ENCODE peak calls at places on chromosomes 4 and X, in nine cellular contexts. One of them, this sample, is unnamed.

GRCh38 chrX:136339702-136340101 is 38.9 kb downstream of the ADGRG4 start:
- DNase-seq in brain microvascular endothelial cell: no peak
- DNase-seq in naive B cell: no peak
- DNase-seq in activated CD4-positive, alpha-beta T cell treated with anti-CD3 and anti-CD28 coated beads, Interleukin-2, amount 50 U/mL, for 24 hours: no peak
- DNase-seq in mesendoderm: no peak
- DNase-seq in hepatocyte: no peak
- DNase-seq in small intestine: no peak
- DNase-seq in T-helper 2 cell: no peak
- DNase-seq in activated naive CD8-positive, alpha-beta T cell treated with anti-CD3 and anti-CD28 coated beads, Interleukin-2, amount 50 U/mL, for 24 hours: no peak
- DNase-seq in this sample: no peak

GRCh38 chr4:142984871-142985585 is 138.9 kb upstream of the INPP4B start:
- DNase-seq in brain microvascular endothelial cell: peak
- DNase-seq in naive B cell: no peak
- DNase-seq in activated CD4-positive, alpha-beta T cell treated with anti-CD3 and anti-CD28 coated beads, Interleukin-2, amount 50 U/mL, for 24 hours: no peak
- DNase-seq in mesendoderm: peak
- DNase-seq in hepatocyte: peak
- DNase-seq in small intestine: peak
- DNase-seq in T-helper 2 cell: no peak
- DNase-seq in activated naive CD8-positive, alpha-beta T cell treated with anti-CD3 and anti-CD28 coated beads, Interleukin-2, amount 50 U/mL, for 24 hours: no peak
- DNase-seq in this sample: no peak

GRCh38 chr4:4541040-4541631 is 712 bp downstream of the STX18 start:
- DNase-seq in brain microvascular endothelial cell: peak
- DNase-seq in naive B cell: peak
- DNase-seq in activated CD4-positive, alpha-beta T cell treated with anti-CD3 and anti-CD28 coated beads, Interleukin-2, amount 50 U/mL, for 24 hours: no peak
- DNase-seq in mesendoderm: peak
- DNase-seq in hepatocyte: peak
- DNase-seq in small intestine: peak
- DNase-seq in T-helper 2 cell: no peak
- DNase-seq in activated naive CD8-positive, alpha-beta T cell treated with anti-CD3 and anti-CD28 coated beads, Interleukin-2, amount 50 U/mL, for 24 hours: peak
- DNase-seq in this sample: peak

GRCh38 chr4:87219648-87220093 is 747 bp downstream of the KLHL8 start:
- DNase-seq in brain microvascular endothelial cell: peak
- DNase-seq in naive B cell: no peak
- DNase-seq in activated CD4-positive, alpha-beta T cell treated with anti-CD3 and anti-CD28 coated beads, Interleukin-2, amount 50 U/mL, for 24 hours: no peak
- DNase-seq in mesendoderm: peak
- DNase-seq in hepatocyte: peak
- DNase-seq in small intestine: peak
- DNase-seq in T-helper 2 cell: peak
- DNase-seq in activated naive CD8-positive, alpha-beta T cell treated with anti-CD3 and anti-CD28 coated beads, Interleukin-2, amount 50 U/mL, for 24 hours: peak
- DNase-seq in this sample: peak

GRCh38 chrX:50579955-50580354 is 109.3 kb upstream of the DGKK start:
- DNase-seq in brain microvascular endothelial cell: peak
- DNase-seq in naive B cell: peak
- DNase-seq in activated CD4-positive, alpha-beta T cell treated with anti-CD3 and anti-CD28 coated beads, Interleukin-2, amount 50 U/mL, for 24 hours: no peak
- DNase-seq in mesendoderm: peak
- DNase-seq in hepatocyte: peak
- DNase-seq in small intestine: peak
- DNase-seq in T-helper 2 cell: no peak
- DNase-seq in activated naive CD8-positive, alpha-beta T cell treated with anti-CD3 and anti-CD28 coated beads, Interleukin-2, amount 50 U/mL, for 24 hours: peak
- DNase-seq in this sample: peak

GRCh38 chr4:87853108-87853507 is 20.3 kb downstream of the MEPE start:
- DNase-seq in brain microvascular endothelial cell: peak
- DNase-seq in naive B cell: no peak
- DNase-seq in activated CD4-positive, alpha-beta T cell treated with anti-CD3 and anti-CD28 coated beads, Interleukin-2, amount 50 U/mL, for 24 hours: no peak
- DNase-seq in mesendoderm: peak
- DNase-seq in hepatocyte: peak
- DNase-seq in small intestine: peak
- DNase-seq in T-helper 2 cell: no peak
- DNase-seq in activated naive CD8-positive, alpha-beta T cell treated with anti-CD3 and anti-CD28 coated beads, Interleukin-2, amount 50 U/mL, for 24 hours: no peak
- DNase-seq in this sample: no peak

GRCh38 chr4:113975578-113975977 is 3.9 kb downstream of the ARSJ start:
- DNase-seq in brain microvascular endothelial cell: no peak
- DNase-seq in naive B cell: no peak
- DNase-seq in activated CD4-positive, alpha-beta T cell treated with anti-CD3 and anti-CD28 coated beads, Interleukin-2, amount 50 U/mL, for 24 hours: no peak
- DNase-seq in mesendoderm: no peak
- DNase-seq in hepatocyte: no peak
- DNase-seq in small intestine: no peak
- DNase-seq in T-helper 2 cell: no peak
- DNase-seq in activated naive CD8-positive, alpha-beta T cell treated with anti-CD3 and anti-CD28 coated beads, Interleukin-2, amount 50 U/mL, for 24 hours: no peak
- DNase-seq in this sample: no peak

GRCh38 chrX:93319604-93320003 is 353.8 kb downstream of the NAP1L3 start:
- DNase-seq in brain microvascular endothelial cell: no peak
- DNase-seq in naive B cell: no peak
- DNase-seq in activated CD4-positive, alpha-beta T cell treated with anti-CD3 and anti-CD28 coated beads, Interleukin-2, amount 50 U/mL, for 24 hours: no peak
- DNase-seq in mesendoderm: no peak
- DNase-seq in hepatocyte: no peak
- DNase-seq in small intestine: no peak
- DNase-seq in T-helper 2 cell: no peak
- DNase-seq in activated naive CD8-positive, alpha-beta T cell treated with anti-CD3 and anti-CD28 coated beads, Interleukin-2, amount 50 U/mL, for 24 hours: no peak
- DNase-seq in this sample: no peak

GRCh38 chr4:186132577-186133277 is 28.2 kb downstream of the FAM149A start:
- DNase-seq in brain microvascular endothelial cell: peak
- DNase-seq in naive B cell: no peak
- DNase-seq in activated CD4-positive, alpha-beta T cell treated with anti-CD3 and anti-CD28 coated beads, Interleukin-2, amount 50 U/mL, for 24 hours: no peak
- DNase-seq in mesendoderm: peak
- DNase-seq in hepatocyte: peak
- DNase-seq in small intestine: peak
- DNase-seq in T-helper 2 cell: no peak
- DNase-seq in activated naive CD8-positive, alpha-beta T cell treated with anti-CD3 and anti-CD28 coated beads, Interleukin-2, amount 50 U/mL, for 24 hours: no peak
- DNase-seq in this sample: no peak

GRCh38 chr4:6278801-6279197 is 9.1 kb downstream of the WFS1 start:
- DNase-seq in brain microvascular endothelial cell: peak
- DNase-seq in naive B cell: no peak
- DNase-seq in activated CD4-positive, alpha-beta T cell treated with anti-CD3 and anti-CD28 coated beads, Interleukin-2, amount 50 U/mL, for 24 hours: no peak
- DNase-seq in mesendoderm: no peak
- DNase-seq in hepatocyte: peak
- DNase-seq in small intestine: peak
- DNase-seq in T-helper 2 cell: no peak
- DNase-seq in activated naive CD8-positive, alpha-beta T cell treated with anti-CD3 and anti-CD28 coated beads, Interleukin-2, amount 50 U/mL, for 24 hours: peak
- DNase-seq in this sample: no peak

GRCh38 chr4:112511294-112512118 is 4.5 kb downstream of the NEUROG2 start:
- DNase-seq in brain microvascular endothelial cell: no peak
- DNase-seq in naive B cell: no peak
- DNase-seq in activated CD4-positive, alpha-beta T cell treated with anti-CD3 and anti-CD28 coated beads, Interleukin-2, amount 50 U/mL, for 24 hours: no peak
- DNase-seq in mesendoderm: peak
- DNase-seq in hepatocyte: no peak
- DNase-seq in small intestine: no peak
- DNase-seq in T-helper 2 cell: no peak
- DNase-seq in activated naive CD8-positive, alpha-beta T cell treated with anti-CD3 and anti-CD28 coated beads, Interleukin-2, amount 50 U/mL, for 24 hours: peak
- DNase-seq in this sample: peak

GRCh38 chr4:48756689-48757220 is 23.3 kb downstream of the FRYL start:
- DNase-seq in brain microvascular endothelial cell: peak
- DNase-seq in naive B cell: no peak
- DNase-seq in activated CD4-positive, alpha-beta T cell treated with anti-CD3 and anti-CD28 coated beads, Interleukin-2, amount 50 U/mL, for 24 hours: no peak
- DNase-seq in mesendoderm: no peak
- DNase-seq in hepatocyte: no peak
- DNase-seq in small intestine: peak
- DNase-seq in T-helper 2 cell: no peak
- DNase-seq in activated naive CD8-positive, alpha-beta T cell treated with anti-CD3 and anti-CD28 coated beads, Interleukin-2, amount 50 U/mL, for 24 hours: no peak
- DNase-seq in this sample: no peak

GRCh38 chr4:52107745-52108144 is 56.6 kb downstream of the SPATA18 start:
- DNase-seq in brain microvascular endothelial cell: no peak
- DNase-seq in naive B cell: no peak
- DNase-seq in activated CD4-positive, alpha-beta T cell treated with anti-CD3 and anti-CD28 coated beads, Interleukin-2, amount 50 U/mL, for 24 hours: no peak
- DNase-seq in mesendoderm: no peak
- DNase-seq in hepatocyte: no peak
- DNase-seq in small intestine: no peak
- DNase-seq in T-helper 2 cell: no peak
- DNase-seq in activated naive CD8-positive, alpha-beta T cell treated with anti-CD3 and anti-CD28 coated beads, Interleukin-2, amount 50 U/mL, for 24 hours: no peak
- DNase-seq in this sample: no peak

GRCh38 chr4:183099537-183100297 is 660 bp downstream of the WWC2 start:
- DNase-seq in brain microvascular endothelial cell: no peak
- DNase-seq in naive B cell: peak
- DNase-seq in activated CD4-positive, alpha-beta T cell treated with anti-CD3 and anti-CD28 coated beads, Interleukin-2, amount 50 U/mL, for 24 hours: no peak
- DNase-seq in mesendoderm: peak
- DNase-seq in hepatocyte: peak
- DNase-seq in small intestine: no peak
- DNase-seq in T-helper 2 cell: no peak
- DNase-seq in activated naive CD8-positive, alpha-beta T cell treated with anti-CD3 and anti-CD28 coated beads, Interleukin-2, amount 50 U/mL, for 24 hours: peak
- DNase-seq in this sample: peak

GRCh38 chr4:68348577-68348976 is 1.3 kb downstream of the YTHDC1 start:
- DNase-seq in brain microvascular endothelial cell: no peak
- DNase-seq in naive B cell: no peak
- DNase-seq in activated CD4-positive, alpha-beta T cell treated with anti-CD3 and anti-CD28 coated beads, Interleukin-2, amount 50 U/mL, for 24 hours: no peak
- DNase-seq in mesendoderm: no peak
- DNase-seq in hepatocyte: no peak
- DNase-seq in small intestine: no peak
- DNase-seq in T-helper 2 cell: no peak
- DNase-seq in activated naive CD8-positive, alpha-beta T cell treated with anti-CD3 and anti-CD28 coated beads, Interleukin-2, amount 50 U/mL, for 24 hours: no peak
- DNase-seq in this sample: no peak

GRCh38 chrX:3962511-3963350 is 249.3 kb upstream of the PRKX start:
- DNase-seq in brain microvascular endothelial cell: peak
- DNase-seq in naive B cell: no peak
- DNase-seq in activated CD4-positive, alpha-beta T cell treated with anti-CD3 and anti-CD28 coated beads, Interleukin-2, amount 50 U/mL, for 24 hours: no peak
- DNase-seq in mesendoderm: peak
- DNase-seq in hepatocyte: peak
- DNase-seq in small intestine: peak
- DNase-seq in T-helper 2 cell: no peak
- DNase-seq in activated naive CD8-positive, alpha-beta T cell treated with anti-CD3 and anti-CD28 coated beads, Interleukin-2, amount 50 U/mL, for 24 hours: no peak
- DNase-seq in this sample: no peak

GRCh38 chrX:45756562-45756961 is 555.9 kb upstream of the DIPK2B start:
- DNase-seq in brain microvascular endothelial cell: no peak
- DNase-seq in naive B cell: no peak
- DNase-seq in activated CD4-positive, alpha-beta T cell treated with anti-CD3 and anti-CD28 coated beads, Interleukin-2, amount 50 U/mL, for 24 hours: no peak
- DNase-seq in mesendoderm: no peak
- DNase-seq in hepatocyte: no peak
- DNase-seq in small intestine: no peak
- DNase-seq in T-helper 2 cell: no peak
- DNase-seq in activated naive CD8-positive, alpha-beta T cell treated with anti-CD3 and anti-CD28 coated beads, Interleukin-2, amount 50 U/mL, for 24 hours: no peak
- DNase-seq in this sample: no peak

GRCh38 chrX:139172731-139173130 is 357.8 kb upstream of the F9 start:
- DNase-seq in brain microvascular endothelial cell: no peak
- DNase-seq in naive B cell: no peak
- DNase-seq in activated CD4-positive, alpha-beta T cell treated with anti-CD3 and anti-CD28 coated beads, Interleukin-2, amount 50 U/mL, for 24 hours: no peak
- DNase-seq in mesendoderm: no peak
- DNase-seq in hepatocyte: no peak
- DNase-seq in small intestine: no peak
- DNase-seq in T-helper 2 cell: no peak
- DNase-seq in activated naive CD8-positive, alpha-beta T cell treated with anti-CD3 and anti-CD28 coated beads, Interleukin-2, amount 50 U/mL, for 24 hours: no peak
- DNase-seq in this sample: no peak

GRCh38 chrX:139826065-139827044 is 106.5 kb downstream of the ATP11C start:
- DNase-seq in brain microvascular endothelial cell: peak
- DNase-seq in naive B cell: no peak
- DNase-seq in activated CD4-positive, alpha-beta T cell treated with anti-CD3 and anti-CD28 coated beads, Interleukin-2, amount 50 U/mL, for 24 hours: no peak
- DNase-seq in mesendoderm: no peak
- DNase-seq in hepatocyte: no peak
- DNase-seq in small intestine: peak
- DNase-seq in T-helper 2 cell: no peak
- DNase-seq in activated naive CD8-positive, alpha-beta T cell treated with anti-CD3 and anti-CD28 coated beads, Interleukin-2, amount 50 U/mL, for 24 hours: no peak
- DNase-seq in this sample: no peak

GRCh38 chr4:147596377-147596776 is 20.8 kb upstream of the TMEM184C start:
- DNase-seq in brain microvascular endothelial cell: no peak
- DNase-seq in naive B cell: no peak
- DNase-seq in activated CD4-positive, alpha-beta T cell treated with anti-CD3 and anti-CD28 coated beads, Interleukin-2, amount 50 U/mL, for 24 hours: no peak
- DNase-seq in mesendoderm: no peak
- DNase-seq in hepatocyte: no peak
- DNase-seq in small intestine: no peak
- DNase-seq in T-helper 2 cell: no peak
- DNase-seq in activated naive CD8-positive, alpha-beta T cell treated with anti-CD3 and anti-CD28 coated beads, Interleukin-2, amount 50 U/mL, for 24 hours: no peak
- DNase-seq in this sample: no peak

GRCh38 chrX:115058276-115058675 is 40.9 kb upstream of the IL13RA2 start:
- DNase-seq in brain microvascular endothelial cell: peak
- DNase-seq in naive B cell: no peak
- DNase-seq in activated CD4-positive, alpha-beta T cell treated with anti-CD3 and anti-CD28 coated beads, Interleukin-2, amount 50 U/mL, for 24 hours: no peak
- DNase-seq in mesendoderm: no peak
- DNase-seq in hepatocyte: peak
- DNase-seq in small intestine: peak
- DNase-seq in T-helper 2 cell: no peak
- DNase-seq in activated naive CD8-positive, alpha-beta T cell treated with anti-CD3 and anti-CD28 coated beads, Interleukin-2, amount 50 U/mL, for 24 hours: no peak
- DNase-seq in this sample: no peak

GRCh38 chrX:141402897-141403610 is 160.7 kb upstream of the SPANXC start:
- DNase-seq in brain microvascular endothelial cell: no peak
- DNase-seq in naive B cell: no peak
- DNase-seq in activated CD4-positive, alpha-beta T cell treated with anti-CD3 and anti-CD28 coated beads, Interleukin-2, amount 50 U/mL, for 24 hours: no peak
- DNase-seq in mesendoderm: no peak
- DNase-seq in hepatocyte: no peak
- DNase-seq in small intestine: no peak
- DNase-seq in T-helper 2 cell: no peak
- DNase-seq in activated naive CD8-positive, alpha-beta T cell treated with anti-CD3 and anti-CD28 coated beads, Interleukin-2, amount 50 U/mL, for 24 hours: no peak
- DNase-seq in this sample: no peak

GRCh38 chr4:168587326-168588125 is 90.7 kb downstream of the PALLD start:
- DNase-seq in brain microvascular endothelial cell: peak
- DNase-seq in naive B cell: no peak
- DNase-seq in activated CD4-positive, alpha-beta T cell treated with anti-CD3 and anti-CD28 coated beads, Interleukin-2, amount 50 U/mL, for 24 hours: no peak
- DNase-seq in mesendoderm: peak
- DNase-seq in hepatocyte: peak
- DNase-seq in small intestine: no peak
- DNase-seq in T-helper 2 cell: no peak
- DNase-seq in activated naive CD8-positive, alpha-beta T cell treated with anti-CD3 and anti-CD28 coated beads, Interleukin-2, amount 50 U/mL, for 24 hours: no peak
- DNase-seq in this sample: no peak